ENCODE peak calls at places on chromosomes 13 and 19, in five cellular contexts. Y is AG08395, S is RWPE1, M is stomach, X is NCI-H1092. C is an unnamed sample.

GRCh38 chr19:9586764-9587163 is 2.5 kb upstream of the ZNF121 start:
- DNase-seq in Y (peak), S (peak), M (peak), X (peak), C (peak)

GRCh38 chr13:34201050-34201913 is 383.3 kb downstream of the RFC3 start:
- DNase-seq in Y (peak), S (no peak), M (no peak), X (no peak), C (peak)

GRCh38 chr19:49502866-49503581 is 6.8 kb downstream of the RPS11 start:
- DNase-seq in Y (peak), S (peak), M (peak), X (peak), C (peak)

GRCh38 chr19:54388001-54388802 is 23.5 kb upstream of the LAIR1 start:
- DNase-seq in Y (no peak), S (no peak), M (no peak), X (no peak), C (peak)

GRCh38 chr13:51562011-51562671 is 22.1 kb upstream of the WDFY2 start:
- DNase-seq in Y (no peak), S (no peak), M (no peak), X (no peak), C (no peak)

GRCh38 chr13:44259045-44260042 is 114.3 kb upstream of the SERP2 start:
- DNase-seq in Y (no peak), S (peak), M (peak), X (no peak), C (no peak)

GRCh38 chr13:25675060-25675459 is 303.3 kb downstream of the ATP8A2 start:
- DNase-seq in Y (no peak), S (no peak), M (no peak), X (no peak), C (no peak)

GRCh38 chr19:42176990-42177685 is 40.3 kb downstream of the DEDD2 start:
- DNase-seq in Y (peak), S (peak), M (peak), X (peak), C (peak)

GRCh38 chr13:45575146-45575829 is 40.3 kb downstream of the ERICH6B start:
- DNase-seq in Y (no peak), S (peak), M (no peak), X (no peak), C (no peak)

GRCh38 chr19:10227215-10227971 is 3.7 kb downstream of the S1PR2 start:
- DNase-seq in Y (peak), S (no peak), M (no peak), X (no peak), C (peak)

GRCh38 chr13:91017031-91017668 is 330.3 kb upstream of the MIR17HG start:
- DNase-seq in Y (peak), S (peak), M (peak), X (peak), C (peak)

GRCh38 chr13:106533940-106534843 is 1.3 kb downstream of the EFNB2 start:
- DNase-seq in Y (peak), S (no peak), M (peak), X (no peak), C (peak)

GRCh38 chr13:72652681-72653080 is 74.7 kb downstream of the MZT1 start:
- DNase-seq in Y (no peak), S (no peak), M (no peak), X (no peak), C (no peak)